ENCODE peak calls at places on chromosomes 12 and 14, in seven cellular contexts. P is mesendoderm, V is neuronal stem cell, U is H9, T is trophoblast cell, H is H1, A is IMR-90. C is an unnamed sample.

GRCh38 chr12:109559200-109559505 is 14.2 kb downstream of the MMAB start:
- DNase-seq in P (no peak), H (no peak), A (no peak), U (no peak), V (no peak), T (no peak), C (no peak)

GRCh38 chr14:70282666-70283065 is 76.8 kb downstream of the COX16 start:
- DNase-seq in A (no peak), V (no peak), H (no peak), P (no peak), T (no peak), U (no peak), C (no peak)

GRCh38 chr14:58755026-58755929 is 117.5 kb downstream of the DACT1 start:
- DNase-seq in P (no peak), A (no peak), V (no peak), U (no peak), H (no peak), T (no peak), C (no peak)

GRCh38 chr12:46517579-46517962 is 145.0 kb upstream of the SLC38A2 start:
- DNase-seq in T (no peak), V (no peak), U (no peak), P (peak), H (no peak), A (no peak), C (no peak)

GRCh38 chr14:92654206-92654901 is 94.1 kb downstream of the LGMN start:
- DNase-seq in H (no peak), V (no peak), U (no peak), P (no peak), A (no peak), T (no peak), C (no peak)

GRCh38 chr12:2769866-2770533 is 24.8 kb upstream of the FKBP4 start:
- DNase-seq in H (no peak), T (peak), P (no peak), U (no peak), A (no peak), V (no peak), C (no peak)

GRCh38 chr14:27096091-27096490 is 498.3 kb upstream of the NOVA1 start:
- DNase-seq in H (no peak), T (no peak), P (no peak), U (no peak), V (no peak), A (no peak), C (no peak)

GRCh38 chr12:102676812-102677211 is 196.4 kb upstream of the IGF1 start:
- DNase-seq in T (no peak), V (no peak), U (no peak), P (no peak), A (no peak), H (no peak), C (no peak)

GRCh38 chr14:90419200-90419599 is 22.4 kb downstream of the CALM1 start:
- DNase-seq in H (no peak), U (no peak), A (peak), V (no peak), P (no peak), T (peak), C (peak)

GRCh38 chr12:87254371-87255030 is 774.7 kb downstream of the C12orf50 start:
- DNase-seq in V (no peak), A (no peak), U (no peak), T (no peak), P (no peak), H (no peak), C (no peak)

GRCh38 chr12:56957229-56958052 is at the start of gene RDH16:
- DNase-seq in A (no peak), V (no peak), H (peak), U (peak), P (no peak), T (peak), C (no peak)

GRCh38 chr14:64708148-64709004 is 4.2 kb downstream of the PLEKHG3 start:
- DNase-seq in A (peak), U (peak), T (peak), H (peak), P (peak), V (no peak), C (peak)

GRCh38 chr14:34488528-34488927 is 26.5 kb upstream of the SPTSSA start:
- DNase-seq in V (no peak), P (no peak), U (no peak), H (no peak), A (no peak), T (no peak), C (no peak)

GRCh38 chr12:32298917-32299316 is 100.4 kb upstream of the FGD4 start:
- DNase-seq in H (no peak), T (no peak), U (no peak), P (no peak), A (no peak), V (no peak), C (no peak)

GRCh38 chr12:93836616-93837260 is 159.6 kb downstream of the CRADD start:
- DNase-seq in U (no peak), H (no peak), V (no peak), A (no peak), T (no peak), P (no peak), C (no peak)

GRCh38 chr14:24258119-24258518 is 4.9 kb downstream of the TGM1 start:
- DNase-seq in P (no peak), T (no peak), V (no peak), A (no peak), U (no peak), H (no peak), C (no peak)

GRCh38 chr12:108597559-108598471 is at the start of gene TMEM119:
- DNase-seq in V (no peak), H (no peak), P (no peak), T (no peak), A (peak), U (no peak), C (peak)

GRCh38 chr12:128810182-128811127 is 13.3 kb downstream of the SLC15A4 start:
- DNase-seq in V (no peak), A (no peak), P (no peak), H (no peak), U (no peak), T (no peak), C (peak)

GRCh38 chr14:64880382-64881121 is 845 bp upstream of the SPTB start:
- DNase-seq in T (peak), H (peak), A (no peak), U (peak), P (peak), V (peak), C (peak)

GRCh38 chr12:57236925-57237652 is 7.6 kb downstream of the SHMT2 start:
- DNase-seq in A (no peak), U (peak), H (no peak), P (peak), T (no peak), V (no peak), C (peak)

GRCh38 chr14:91316761-91317160 is 72.3 kb upstream of the GPR68 start:
- DNase-seq in H (no peak), T (no peak), P (no peak), A (no peak), U (no peak), V (no peak), C (no peak)

GRCh38 chr14:96592591-96593388 is 90.6 kb downstream of the PAPOLA start:
- DNase-seq in P (no peak), V (peak), H (peak), U (no peak), T (peak), A (peak), C (no peak)

GRCh38 chr14:49623941-49624806 is 3.6 kb downstream of the MGAT2 start:
- DNase-seq in P (no peak), V (no peak), U (no peak), T (peak), A (no peak), H (no peak), C (peak)

GRCh38 chr12:130186631-130187269 is 24.5 kb downstream of the FZD10 start:
- DNase-seq in T (no peak), V (no peak), P (peak), A (no peak), U (peak), H (no peak), C (no peak)

GRCh38 chr12:74129702-74130101 is 407.9 kb upstream of the ATXN7L3B start:
- DNase-seq in A (no peak), V (no peak), H (no peak), U (no peak), T (peak), P (no peak), C (peak)

GRCh38 chr12:116563262-116563661 is 4.1 kb downstream of the MAP1LC3B2 start:
- DNase-seq in V (no peak), P (no peak), U (no peak), H (no peak), T (no peak), A (no peak), C (no peak)

GRCh38 chr12:117865505-117865904 is 103.3 kb downstream of the KSR2 start:
- DNase-seq in P (no peak), U (no peak), T (no peak), V (no peak), A (no peak), H (no peak), C (no peak)

GRCh38 chr14:95943699-95944098 is 67.1 kb downstream of the TUNAR start:
- DNase-seq in P (peak), T (no peak), U (no peak), V (peak), H (no peak), A (no peak), C (no peak)

GRCh38 chr12:68001486-68002466 is 12.5 kb downstream of the IFNG-AS1 start:
- DNase-seq in T (no peak), V (no peak), P (peak), H (no peak), U (no peak), A (peak), C (peak)

GRCh38 chr12:47835017-47835830 is 15.5 kb upstream of the HDAC7 start:
- DNase-seq in A (no peak), H (no peak), U (peak), T (no peak), P (no peak), V (no peak), C (no peak)

DNA sequence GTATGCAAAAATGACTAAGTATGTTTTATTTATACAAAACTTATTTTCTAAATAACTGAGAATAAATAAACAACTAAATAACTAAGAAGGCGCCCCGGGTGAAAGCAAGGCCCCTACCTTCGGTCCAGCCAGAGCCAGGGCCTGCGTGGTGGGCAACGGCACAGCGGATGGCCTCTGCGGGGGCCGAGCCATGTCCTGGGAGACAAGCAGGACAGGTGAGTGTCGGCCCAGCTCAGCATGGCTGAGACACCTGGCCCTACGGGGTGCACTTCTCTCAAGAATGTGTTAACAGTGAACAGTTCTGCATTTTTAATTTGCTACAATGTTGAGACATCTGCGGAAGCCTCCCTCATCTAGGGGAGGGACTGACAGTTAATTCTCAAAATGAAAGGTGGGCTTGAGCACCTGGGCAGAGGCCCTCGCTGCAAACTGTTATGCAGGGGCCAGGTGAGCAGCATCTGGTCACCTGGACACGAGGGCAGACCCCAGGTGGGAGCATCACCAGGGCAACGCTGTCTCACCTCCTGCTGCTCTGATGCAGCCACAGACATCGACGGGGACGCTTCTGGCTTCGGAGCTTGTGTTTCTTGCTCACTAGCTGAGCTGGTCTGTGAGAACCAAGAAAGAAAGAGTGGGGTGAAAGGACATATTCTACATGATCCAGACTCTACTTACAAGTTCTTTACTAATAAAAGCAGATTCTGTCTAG is 31.8 kb downstream of the AMN start:
- DNase-seq in A (no peak), H (no peak), U (no peak), T (no peak), P (no peak), V (no peak), C (no peak)
- H3K18ac ChIP-seq in A (no peak), H (no peak), U (no peak), T (no peak), P (no peak), V (no peak), C (no peak)

DNA sequence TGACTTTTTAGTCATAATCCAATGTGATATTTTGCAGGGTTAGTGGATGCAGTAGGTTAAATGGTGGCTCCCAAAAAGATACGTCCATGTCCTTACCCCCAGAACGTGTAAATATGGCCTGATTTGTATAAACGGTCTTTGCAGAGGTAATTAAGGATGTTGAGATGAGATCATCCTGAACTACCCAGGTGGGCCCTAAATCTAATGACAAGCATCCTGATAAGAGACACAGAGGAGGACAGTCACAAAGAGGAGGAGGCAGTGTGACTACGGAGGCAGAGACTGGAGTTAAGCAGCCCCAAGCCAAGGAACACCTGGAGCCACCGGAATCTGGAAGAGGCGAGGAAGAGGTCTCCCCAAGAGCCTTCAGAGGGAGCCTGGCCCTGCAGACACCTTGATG is 293.4 kb downstream of the ZFP36L1 start:
- DNase-seq in P (peak), T (no peak), U (no peak), A (no peak), V (no peak), H (no peak), C (no peak)
- H2BK5ac ChIP-seq in P (no peak), T (no peak), U (no peak), A (no peak), V (no peak), H (no peak), C (no peak)

GRCh38 chr12:96474206-96474605 is 15.2 kb upstream of the CFAP54 start:
- DNase-seq in H (no peak), A (no peak), U (no peak), T (no peak), V (no peak), P (no peak), C (no peak)

GRCh38 chr12:96483116-96483515 is 6.3 kb upstream of the CFAP54 start:
- DNase-seq in A (no peak), P (no peak), V (no peak), T (no peak), H (no peak), U (no peak), C (no peak)

GRCh38 chr12:96482086-96482485 is 7.3 kb upstream of the CFAP54 start:
- DNase-seq in H (no peak), V (no peak), P (no peak), U (no peak), T (no peak), A (no peak), C (no peak)

GRCh38 chr12:96473394-96474093 is 15.8 kb upstream of the CFAP54 start:
- DNase-seq in P (no peak), V (no peak), U (no peak), T (no peak), H (no peak), A (peak), C (no peak)

GRCh38 chr12:96478011-96478410 is 11.4 kb upstream of the CFAP54 start:
- DNase-seq in V (no peak), U (no peak), A (no peak), H (no peak), T (no peak), P (peak), C (no peak)
- H2AK5ac ChIP-seq in V (no peak), U (no peak), A (no peak), H (no peak), T (no peak), P (no peak), C (no peak)

GRCh38 chr14:32471183-32471582 is 142.1 kb downstream of the AKAP6 start:
- DNase-seq in H (no peak), V (no peak), A (no peak), U (no peak), P (no peak), T (no peak), C (no peak)

GRCh38 chr14:32469388-32470160 is 140.5 kb downstream of the AKAP6 start:
- DNase-seq in P (peak), T (no peak), U (no peak), H (no peak), A (peak), V (no peak), C (peak)

GRCh38 chr14:32472081-32472480 is 143.0 kb downstream of the AKAP6 start:
- DNase-seq in V (no peak), P (peak), T (no peak), H (no peak), A (no peak), U (no peak), C (no peak)

GRCh38 chr14:32468955-32469354 is 139.9 kb downstream of the AKAP6 start:
- DNase-seq in T (no peak), A (peak), V (no peak), U (no peak), H (no peak), P (no peak), C (peak)

GRCh38 chr14:32470161-32470705 is 141.1 kb downstream of the AKAP6 start:
- DNase-seq in P (no peak), T (no peak), U (no peak), V (no peak), H (no peak), A (peak), C (no peak)
- H3K18ac ChIP-seq in P (no peak), T (no peak), U (no peak), V (no peak), H (no peak), A (peak), C (no peak)